ENCODE peak calls at places on chromosomes 1 and 21, in four cellular contexts. One of them, this sample, is unnamed.

GRCh38 chr1:33341190-33341589 is 20.3 kb upstream of the A3GALT2 start:
- DNase-seq in LoVo: no peak
- DNase-seq in ovary: no peak
- DNase-seq in stimulated activated CD8-positive, alpha-beta memory T cell treated with anti-CD3 and anti-CD28 coated beads, Interleukin-7, amount 100 ng/mL, for 1 hour: no peak
- DNase-seq in this sample: no peak

GRCh38 chr1:96360036-96360795 is 361.4 kb upstream of the PTBP2 start:
- DNase-seq in LoVo: no peak
- DNase-seq in ovary: no peak
- DNase-seq in stimulated activated CD8-positive, alpha-beta memory T cell treated with anti-CD3 and anti-CD28 coated beads, Interleukin-7, amount 100 ng/mL, for 1 hour: no peak
- DNase-seq in this sample: no peak

GRCh38 chr21:37915941-37916794 is at the start of gene KCNJ6:
- DNase-seq in LoVo: no peak
- DNase-seq in ovary: no peak
- DNase-seq in stimulated activated CD8-positive, alpha-beta memory T cell treated with anti-CD3 and anti-CD28 coated beads, Interleukin-7, amount 100 ng/mL, for 1 hour: no peak
- DNase-seq in this sample: no peak

GRCh38 chr21:46181953-46182547 is 2.2 kb downstream of the SPATC1L start:
- DNase-seq in LoVo: no peak
- DNase-seq in ovary: no peak
- DNase-seq in stimulated activated CD8-positive, alpha-beta memory T cell treated with anti-CD3 and anti-CD28 coated beads, Interleukin-7, amount 100 ng/mL, for 1 hour: no peak
- DNase-seq in this sample: no peak

GRCh38 chr21:42455196-42455595 is 40.8 kb downstream of the RSPH1 start:
- DNase-seq in LoVo: no peak
- DNase-seq in ovary: no peak
- DNase-seq in stimulated activated CD8-positive, alpha-beta memory T cell treated with anti-CD3 and anti-CD28 coated beads, Interleukin-7, amount 100 ng/mL, for 1 hour: no peak
- DNase-seq in this sample: no peak

GRCh38 chr1:232493869-232494268 is 136.1 kb downstream of the SIPA1L2 start:
- DNase-seq in LoVo: no peak
- DNase-seq in ovary: no peak
- DNase-seq in stimulated activated CD8-positive, alpha-beta memory T cell treated with anti-CD3 and anti-CD28 coated beads, Interleukin-7, amount 100 ng/mL, for 1 hour: no peak
- DNase-seq in this sample: no peak

GRCh38 chr1:5514519-5515183 is 477.6 kb downstream of the NPHP4 start:
- DNase-seq in LoVo: peak; percentile 39
- DNase-seq in ovary: peak; percentile 75
- DNase-seq in stimulated activated CD8-positive, alpha-beta memory T cell treated with anti-CD3 and anti-CD28 coated beads, Interleukin-7, amount 100 ng/mL, for 1 hour: peak; percentile 55
- DNase-seq in this sample: peak; percentile 47

GRCh38 chr21:39175154-39175553 is 8.1 kb downstream of the PSMG1 start:
- DNase-seq in LoVo: no peak
- DNase-seq in ovary: no peak
- DNase-seq in stimulated activated CD8-positive, alpha-beta memory T cell treated with anti-CD3 and anti-CD28 coated beads, Interleukin-7, amount 100 ng/mL, for 1 hour: no peak
- DNase-seq in this sample: no peak

GRCh38 chr1:53591924-53592323 is 132.7 kb downstream of the DMRTB1 start:
- DNase-seq in LoVo: no peak
- DNase-seq in ovary: no peak
- DNase-seq in stimulated activated CD8-positive, alpha-beta memory T cell treated with anti-CD3 and anti-CD28 coated beads, Interleukin-7, amount 100 ng/mL, for 1 hour: no peak
- DNase-seq in this sample: no peak

GRCh38 chr1:222777977-222778376 is 36.9 kb upstream of the DISP1 start:
- DNase-seq in LoVo: no peak
- DNase-seq in ovary: no peak
- DNase-seq in stimulated activated CD8-positive, alpha-beta memory T cell treated with anti-CD3 and anti-CD28 coated beads, Interleukin-7, amount 100 ng/mL, for 1 hour: no peak
- DNase-seq in this sample: no peak

GRCh38 chr1:36323636-36324321 is at the start of gene EVA1B:
- DNase-seq in LoVo: peak; percentile 64
- DNase-seq in ovary: peak; percentile 85
- DNase-seq in stimulated activated CD8-positive, alpha-beta memory T cell treated with anti-CD3 and anti-CD28 coated beads, Interleukin-7, amount 100 ng/mL, for 1 hour: no peak
- DNase-seq in this sample: no peak

GRCh38 chr1:4636644-4637380 is 17.6 kb upstream of the AJAP1 start:
- DNase-seq in LoVo: no peak
- DNase-seq in ovary: no peak
- DNase-seq in stimulated activated CD8-positive, alpha-beta memory T cell treated with anti-CD3 and anti-CD28 coated beads, Interleukin-7, amount 100 ng/mL, for 1 hour: no peak
- DNase-seq in this sample: no peak

GRCh38 chr1:40182956-40183710 is 21.9 kb downstream of the RLF start:
- DNase-seq in LoVo: no peak
- DNase-seq in ovary: no peak
- DNase-seq in stimulated activated CD8-positive, alpha-beta memory T cell treated with anti-CD3 and anti-CD28 coated beads, Interleukin-7, amount 100 ng/mL, for 1 hour: no peak
- DNase-seq in this sample: no peak

GRCh38 chr1:192877283-192877886 is 68.5 kb downstream of the RGS2 start:
- DNase-seq in LoVo: no peak
- DNase-seq in ovary: no peak
- DNase-seq in stimulated activated CD8-positive, alpha-beta memory T cell treated with anti-CD3 and anti-CD28 coated beads, Interleukin-7, amount 100 ng/mL, for 1 hour: no peak
- DNase-seq in this sample: no peak